ENCODE peak calls at places on chromosomes 7 and 10, in six cellular contexts. U is prostate gland; J is brain microvascular endothelial cell; K is IMR-90; Q is uterus; F is CD8-positive, alpha-beta T cell. W is an unnamed sample.
A peak's percentile ranks its signal among the peaks of the same experiment; 100 is the strongest.

GRCh38 chr7:128017460-128017859 is 13.8 kb downstream of the LRRC4 start:
- DNase-seq in U (no peak), J (no peak), K (no peak), Q (no peak), F (no peak), W (no peak)

GRCh38 chr10:71285180-71285545 is 33.9 kb upstream of the SLC29A3 start:
- DNase-seq in U (peak; percentile 17), J (no peak), K (peak; percentile 29), Q (peak; percentile 58), F (peak; percentile 7), W (no peak)

GRCh38 chr10:78362406-78363022 is 328.9 kb downstream of the RPS24 start:
- DNase-seq in U (no peak), J (peak; percentile 4), K (no peak), Q (no peak), F (no peak), W (no peak)

GRCh38 chr10:47314416-47314970 is 7.8 kb upstream of the GDF2 start:
- DNase-seq in U (no peak), J (no peak), K (no peak), Q (no peak), F (no peak), W (no peak)

GRCh38 chr7:142812437-142813215 is 41.9 kb downstream of the PRSS2 start:
- DNase-seq in U (no peak), J (no peak), K (no peak), Q (no peak), F (no peak), W (no peak)

GRCh38 chr7:84196007-84196551 is 1.5 kb upstream of the SEMA3A start:
- DNase-seq in U (no peak), J (no peak), K (peak; percentile 77), Q (no peak), F (no peak), W (no peak)

GRCh38 chr7:1058821-1059199 is 14.5 kb downstream of the GPR146 start:
- DNase-seq in U (no peak), J (no peak), K (peak; percentile 53), Q (no peak), F (no peak), W (no peak)

GRCh38 chr7:96204601-96205000 is 117.3 kb downstream of the SLC25A13 start:
- DNase-seq in U (no peak), J (no peak), K (no peak), Q (no peak), F (no peak), W (no peak)

GRCh38 chr7:129417073-129417472 is 17.2 kb upstream of the STRIP2 start:
- DNase-seq in U (no peak), J (no peak), K (no peak), Q (no peak), F (no peak), W (no peak)

GRCh38 chr7:157944734-157945291 is 608.0 kb downstream of the DNAJB6 start:
- DNase-seq in U (no peak), J (no peak), K (no peak), Q (no peak), F (no peak), W (no peak)

GRCh38 chr10:132921818-132922807 is 20.3 kb downstream of the CFAP46 start:
- DNase-seq in U (no peak), J (no peak), K (no peak), Q (no peak), F (no peak), W (no peak)

GRCh38 chr10:21517134-21517982 is 8.1 kb downstream of the SKIDA1 start:
- DNase-seq in U (peak; percentile 62), J (no peak), K (peak; percentile 59), Q (peak; percentile 68), F (no peak), W (no peak)

GRCh38 chr10:2925631-2926030 is 141.7 kb upstream of the PFKP start:
- DNase-seq in U (peak; percentile 65), J (peak; percentile 73), K (peak; percentile 40), Q (no peak), F (no peak), W (no peak)

GRCh38 chr7:11833431-11833830 is 1.4 kb upstream of the THSD7A start:
- DNase-seq in U (no peak), J (no peak), K (no peak), Q (no peak), F (no peak), W (no peak)

GRCh38 chr10:60465801-60466200 is 76.1 kb upstream of the ANK3 start:
- DNase-seq in U (no peak), J (peak; percentile 38), K (peak; percentile 48), Q (no peak), F (no peak), W (no peak)

GRCh38 chr10:95513941-95514392 is 47.2 kb downstream of the SORBS1 start:
- DNase-seq in U (peak; percentile 39), J (no peak), K (peak; percentile 10), Q (peak; percentile 39), F (no peak), W (no peak)

DNA sequence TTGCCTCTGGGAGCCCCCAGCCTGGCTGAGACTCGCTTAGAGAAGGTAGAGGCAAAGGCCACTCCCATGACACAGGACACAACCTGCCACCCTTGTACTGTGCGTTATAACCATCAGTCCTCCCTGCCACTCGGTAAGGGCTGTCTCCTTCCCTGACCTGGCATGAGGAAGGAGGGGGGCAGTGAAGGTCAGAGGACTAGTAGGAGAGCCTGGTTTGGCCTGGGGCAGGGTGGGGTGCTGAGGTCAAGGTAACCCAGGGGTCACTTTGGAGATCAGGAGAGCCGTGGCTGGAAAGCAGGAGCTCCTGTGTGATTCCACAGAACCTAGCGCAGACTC is 6.9 kb upstream of the TNRC18 start:
- DNase-seq in U (no peak), J (no peak), K (no peak), Q (no peak), F (no peak), W (no peak)
- H3K4me3 ChIP-seq in U (no peak overlapping the region), J (no peak overlapping the region), K (no peak overlapping the region), Q (no peak overlapping the region), F (no peak overlapping the region), W (peak overlapping the region; percentile 82)

DNA sequence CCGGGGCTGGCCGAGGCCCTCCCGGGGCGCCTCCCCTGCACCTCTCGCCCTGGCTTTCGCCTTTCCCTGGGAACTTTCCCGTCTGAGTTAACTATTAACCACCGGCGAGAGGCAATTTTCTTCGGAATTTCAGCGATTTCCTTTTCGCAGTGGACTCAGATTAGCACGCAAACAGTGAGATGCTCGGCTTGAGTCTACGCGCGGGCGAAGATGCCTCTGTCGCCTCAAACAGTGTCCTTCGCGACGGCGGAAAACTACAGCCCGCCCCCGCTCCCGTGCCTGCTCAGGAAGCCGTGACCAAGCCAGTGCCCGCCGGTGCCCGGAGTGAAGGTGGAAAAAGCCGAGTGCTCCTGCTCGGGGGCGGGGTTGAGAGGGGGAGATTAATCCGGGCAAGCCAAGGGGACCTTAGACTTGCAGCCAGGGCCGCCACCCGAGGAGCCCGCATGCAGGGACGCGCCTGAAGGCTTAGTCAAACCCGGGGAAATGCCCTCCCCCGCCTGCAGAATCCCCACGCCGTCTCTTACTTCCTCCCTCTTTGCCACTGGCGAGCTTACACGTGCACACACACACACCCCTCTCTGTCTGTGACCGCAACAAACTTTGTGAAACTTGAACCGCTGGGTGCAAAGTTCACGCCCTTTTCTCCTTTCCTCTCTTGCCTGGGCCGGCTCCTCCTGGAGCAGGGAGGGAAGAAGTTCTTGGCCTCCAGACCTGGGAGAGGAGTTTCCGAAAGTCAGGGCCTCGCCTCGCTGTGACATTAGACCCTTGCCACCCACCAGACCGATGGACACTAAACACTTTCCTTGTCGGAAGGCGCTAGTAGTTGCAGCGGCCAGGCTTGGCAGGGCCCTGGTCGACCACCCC is 14.4 kb upstream of the PAX2 start:
- DNase-seq in U (no peak), J (peak; percentile 31), K (peak; percentile 6), Q (no peak), F (no peak), W (no peak)
- H3K27me3 ChIP-seq in U (peaks cover 58% of the 10 kb centered on the region), J (peaks cover 80% of the 10 kb centered on the region), K (peaks cover 84% of the 10 kb centered on the region), Q (peaks cover 61% of the 10 kb centered on the region), F (peaks cover 30% of the 10 kb centered on the region), W (peaks cover 62% of the 10 kb centered on the region)

DNA sequence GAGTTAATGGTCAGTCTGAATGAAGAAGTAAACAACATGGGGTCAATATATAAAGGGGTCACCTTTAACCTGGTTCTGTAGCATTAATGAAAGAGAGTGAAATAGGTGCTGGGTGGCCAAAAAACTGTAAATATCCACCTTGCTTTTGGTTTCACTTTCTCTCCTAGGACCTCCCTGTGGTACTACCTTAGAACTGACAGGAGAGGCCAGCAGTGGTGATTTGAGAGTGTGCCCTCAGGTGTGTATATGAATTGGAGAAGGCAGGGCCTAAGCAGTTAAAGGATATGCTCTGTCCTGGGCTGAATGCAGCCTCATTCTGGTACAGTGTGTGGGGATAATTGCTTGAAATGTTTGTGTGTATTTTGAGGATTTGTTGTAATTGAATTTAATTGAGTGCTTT is 62.0 kb downstream of the BBS9 start:
- DNase-seq in U (no peak), J (no peak), K (no peak), Q (no peak), F (no peak), W (no peak)
- TF ChIP-seq CTCF in U (no peak), J (no peak), K (no peak), Q (no peak), F (no peak), W (no peak)

GRCh38 chr10:35265435-35265834 is 70.9 kb upstream of the CCNY start:
- DNase-seq in U (no peak), J (no peak), K (no peak), Q (no peak), F (no peak), W (no peak)

GRCh38 chr10:35271086-35271834 is 65.0 kb upstream of the CCNY start:
- DNase-seq in U (no peak), J (no peak), K (no peak), Q (no peak), F (no peak), W (no peak)

GRCh38 chr10:35270100-35270499 is 66.2 kb upstream of the CCNY start:
- DNase-seq in U (no peak), J (no peak), K (peak; percentile 19), Q (no peak), F (no peak), W (no peak)

GRCh38 chr10:35268791-35269257 is 67.5 kb upstream of the CCNY start:
- DNase-seq in U (no peak), J (no peak), K (no peak), Q (no peak), F (no peak), W (no peak)

GRCh38 chr10:35268323-35268722 is 68.0 kb upstream of the CCNY start:
- DNase-seq in U (no peak), J (no peak), K (no peak), Q (no peak), F (no peak), W (no peak)
- H3K4me3 ChIP-seq in U (no peak overlapping the region), J (no peak overlapping the region), K (no peak overlapping the region), Q (no peak overlapping the region), F (no peak overlapping the region), W (no peak overlapping the region)

GRCh38 chr10:130804778-130805634 is 506.5 kb downstream of the TCERG1L start:
- DNase-seq in U (no peak), J (no peak), K (no peak), Q (no peak), F (no peak), W (no peak)
- H3K27me3 ChIP-seq in U (no peaks in the 10 kb centered on the region), J (no peaks in the 10 kb centered on the region), K (no peaks in the 10 kb centered on the region), Q (no peaks in the 10 kb centered on the region), F (no peaks in the 10 kb centered on the region), W (no peaks in the 10 kb centered on the region)

GRCh38 chr7:100688593-100688860 is 5.5 kb downstream of the GIGYF1 start:
- DNase-seq in U (no peak), J (no peak), K (no peak), Q (no peak), F (no peak), W (no peak)
- TF ChIP-seq CTCF in U (no peak), J (no peak), K (no peak), Q (no peak), F (no peak), W (no peak)

W was measured in BJ.